ENCODE peak calls at places on chromosome 7, in six cellular contexts. S is RKO; N is left ventricle myocardium superior; I is amniotic stem cell; Q is CD8-positive, alpha-beta memory T cell; W is stimulated activated naive CD8-positive, alpha-beta T cell treated with anti-CD3 and anti-CD28 coated beads, Interleukin-15, Interleukin-2, amounts not matched to agents 100 U/mL and 50 U/mL, for 24 hours. C is an unnamed sample.
A peak's percentile ranks its signal among the peaks of the same experiment; 100 is the strongest.

GRCh38 chr7:137957887-137958286 is 44.0 kb downstream of the CREB3L2 start:
- DNase-seq in S (no peak), N (peak; percentile 52), I (no peak), Q (no peak), W (no peak), C (no peak)

GRCh38 chr7:130951303-130951975 is 217.4 kb upstream of the KLF14 start:
- DNase-seq in S (peak; percentile 73), N (no peak), I (no peak), Q (peak; percentile 34), W (no peak), C (no peak)

GRCh38 chr7:2043316-2044039 is 189.3 kb downstream of the MAD1L1 start:
- DNase-seq in S (no peak), N (peak; percentile 21), I (no peak), Q (no peak), W (peak; percentile 1), C (no peak)

GRCh38 chr7:86485842-86486241 is 157.9 kb upstream of the GRM3 start:
- DNase-seq in S (no peak), N (no peak), I (no peak), Q (no peak), W (no peak), C (no peak)

GRCh38 chr7:130831817-130832481 is 97.9 kb upstream of the KLF14 start:
- DNase-seq in S (peak; percentile 78), N (no peak), I (no peak), Q (no peak), W (no peak), C (peak; percentile 54)

GRCh38 chr7:108525327-108525984 is 479 bp downstream of the PNPLA8 start:
- DNase-seq in S (peak; percentile 94), N (peak; percentile 91), I (peak; percentile 72), Q (no peak), W (no peak), C (peak; percentile 78)

GRCh38 chr7:3200504-3200903 is 100.5 kb upstream of the SDK1 start:
- DNase-seq in S (peak; percentile 27), N (no peak), I (no peak), Q (no peak), W (peak; percentile 30), C (peak; percentile 39)

GRCh38 chr7:391961-392524 is 102.1 kb downstream of the FOXL3 start:
- DNase-seq in S (no peak), N (peak; percentile 20), I (no peak), Q (no peak), W (no peak), C (no peak)

GRCh38 chr7:76303829-76304505 is 1.5 kb downstream of the HSPB1 start:
- DNase-seq in S (peak; percentile 91), N (no peak), I (no peak), Q (no peak), W (peak; percentile 30), C (peak; percentile 91)

GRCh38 chr7:18855796-18856195 is 261.6 kb downstream of the TWIST1 start:
- DNase-seq in S (no peak), N (no peak), I (no peak), Q (no peak), W (no peak), C (no peak)

GRCh38 chr7:51551070-51551469 is 234.5 kb upstream of the COBL start:
- DNase-seq in S (no peak), N (no peak), I (no peak), Q (no peak), W (no peak), C (no peak)

GRCh38 chr7:150989456-150989855 is 1.4 kb upstream of the NOS3 start:
- DNase-seq in S (no peak), N (no peak), I (no peak), Q (no peak), W (no peak), C (no peak)

GRCh38 chr7:40775877-40776276 is 641.1 kb downstream of the SUGCT start:
- DNase-seq in S (no peak), N (no peak), I (no peak), Q (no peak), W (no peak), C (no peak)

GRCh38 chr7:155597753-155598140 is 46.7 kb upstream of the RBM33 start:
- DNase-seq in S (no peak), N (no peak), I (no peak), Q (no peak), W (no peak), C (no peak)

GRCh38 chr7:43694399-43694748 is 34.9 kb downstream of the COA1 start:
- DNase-seq in S (no peak), N (no peak), I (peak; percentile 11), Q (no peak), W (no peak), C (peak; percentile 28)

GRCh38 chr7:98186452-98187137 is 24.6 kb upstream of the BHLHA15 start:
- DNase-seq in S (peak; percentile 22), N (no peak), I (no peak), Q (no peak), W (no peak), C (no peak)

GRCh38 chr7:91894781-91895480 is 14.4 kb upstream of the MTERF1 start:
- DNase-seq in S (no peak), N (no peak), I (no peak), Q (no peak), W (no peak), C (no peak)

GRCh38 chr7:112481337-112481736 is 546 bp downstream of the LSMEM1 start:
- DNase-seq in S (no peak), N (no peak), I (no peak), Q (no peak), W (no peak), C (no peak)

GRCh38 chr7:107167483-107168232 is 1.1 kb upstream of the HBP1 start:
- DNase-seq in S (peak; percentile 99), N (no peak), I (peak; percentile 59), Q (peak; percentile 63), W (no peak), C (peak; percentile 96)

GRCh38 chr7:34723866-34724490 is 66.0 kb downstream of the NPSR1 start:
- DNase-seq in S (no peak), N (no peak), I (no peak), Q (no peak), W (no peak), C (no peak)

GRCh38 chr7:137626469-137627067 is 220.2 kb downstream of the DGKI start:
- DNase-seq in S (peak; percentile 18), N (no peak), I (no peak), Q (no peak), W (peak; percentile 49), C (peak; percentile 19)

GRCh38 chr7:5421626-5422323 is 1.9 kb downstream of the TNRC18 start:
- DNase-seq in S (peak; percentile 81), N (peak; percentile 68), I (peak; percentile 46), Q (no peak), W (peak; percentile 21), C (peak; percentile 73)

GRCh38 chr7:116341222-116341907 is 131.0 kb downstream of the TES start:
- DNase-seq in S (no peak), N (no peak), I (no peak), Q (no peak), W (no peak), C (no peak)

GRCh38 chr7:51467384-51468017 is 150.9 kb upstream of the COBL start:
- DNase-seq in S (no peak), N (no peak), I (no peak), Q (no peak), W (peak; percentile 10), C (no peak)

GRCh38 chr7:130444230-130444629 is 3.4 kb upstream of the CEP41 start:
- DNase-seq in S (no peak), N (no peak), I (no peak), Q (no peak), W (no peak), C (no peak)

GRCh38 chr7:2483495-2483894 is 7.3 kb upstream of the GRIFIN start:
- DNase-seq in S (no peak), N (peak; percentile 26), I (no peak), Q (no peak), W (no peak), C (peak; percentile 41)

GRCh38 chr7:140062118-140062527 is 628 bp downstream of the PARP12 start:
- DNase-seq in S (peak; percentile 37), N (peak; percentile 45), I (no peak), Q (peak; percentile 47), W (peak; percentile 54), C (no peak)

GRCh38 chr7:28573059-28573553 is 160.8 kb downstream of the CREB5 start:
- DNase-seq in S (no peak), N (peak; percentile 31), I (no peak), Q (no peak), W (no peak), C (no peak)

GRCh38 chr7:150405584-150406310 is 26.6 kb downstream of the ZNF775 start:
- DNase-seq in S (no peak), N (no peak), I (no peak), Q (peak; percentile 35), W (peak; percentile 57), C (no peak)

GRCh38 chr7:36682102-36682501 is 42.2 kb downstream of the AOAH start:
- DNase-seq in S (no peak), N (no peak), I (no peak), Q (no peak), W (no peak), C (no peak)

GRCh38 chr7:50363327-50364060 is 59.0 kb downstream of the IKZF1 start:
- DNase-seq in S (no peak), N (no peak), I (no peak), Q (peak; percentile 37), W (no peak), C (no peak)

GRCh38 chr7:94060772-94061171 is 56.6 kb upstream of the BET1 start:
- DNase-seq in S (peak; percentile 51), N (no peak), I (no peak), Q (no peak), W (no peak), C (no peak)

GRCh38 chr7:150476819-150477631 is 26.6 kb downstream of the GIMAP8 start:
- DNase-seq in S (no peak), N (no peak), I (no peak), Q (no peak), W (no peak), C (no peak)

GRCh38 chr7:90412458-90413184 is 9.4 kb downstream of the CLDN12 start:
- DNase-seq in S (peak; percentile 45), N (no peak), I (no peak), Q (no peak), W (peak; percentile 20), C (peak; percentile 59)

GRCh38 chr7:81624650-81625310 is 145.1 kb downstream of the HGF start:
- DNase-seq in S (no peak), N (no peak), I (no peak), Q (no peak), W (no peak), C (no peak)

GRCh38 chr7:18520450-18521235 is 25.1 kb downstream of the HDAC9 start:
- DNase-seq in S (peak; percentile 67), N (no peak), I (no peak), Q (no peak), W (no peak), C (no peak)